ENCODE peak calls at places on chromosomes 1 and 21, in nine cellular contexts. E is DND-41, W is heart right ventricle, S is cardiac muscle cell, X is AG09309, P is astrocyte of the spinal cord, L is PC-3, B is choroid plexus epithelial cell, J is fibroblast of lung. M is an unnamed sample.

GRCh38 chr21:34276711-34277425 is 86.9 kb upstream of the KCNE2 start:
- DNase-seq in E (no peak), W (no peak), S (no peak), X (no peak), P (no peak), L (peak), B (no peak), J (no peak), M (peak)

GRCh38 chr1:16888806-16889178 is 7.0 kb upstream of the RNU1-2 start:
- DNase-seq in E (no peak), W (no peak), S (no peak), X (no peak), P (peak), L (no peak), B (peak), J (no peak), M (no peak)

GRCh38 chr1:112818990-112819689 is 104.0 kb upstream of the PPM1J start:
- DNase-seq in E (no peak), W (peak), S (no peak), X (peak), P (peak), L (peak), B (peak), J (peak), M (peak)

GRCh38 chr1:12502300-12503109 is 115.5 kb downstream of the DHRS3 start:
- DNase-seq in E (no peak), W (no peak), S (no peak), X (no peak), P (no peak), L (peak), B (no peak), J (no peak), M (no peak)

GRCh38 chr1:189658381-189658780 is 819.3 kb downstream of the BRINP3 start:
- DNase-seq in E (no peak), W (no peak), S (no peak), X (no peak), P (no peak), L (peak), B (no peak), J (no peak), M (no peak)

GRCh38 chr1:58768971-58769808 is 14.7 kb downstream of the JUN start:
- DNase-seq in E (peak), W (peak), S (peak), X (no peak), P (peak), L (peak), B (peak), J (peak), M (peak)

GRCh38 chr1:76659171-76659940 is 207.9 kb upstream of the ST6GALNAC5 start:
- DNase-seq in E (no peak), W (no peak), S (no peak), X (no peak), P (no peak), L (peak), B (peak), J (peak), M (no peak)

GRCh38 chr1:198629610-198630009 is 9.2 kb upstream of the PTPRC start:
- DNase-seq in E (no peak), W (no peak), S (no peak), X (no peak), P (no peak), L (no peak), B (no peak), J (no peak), M (no peak)

GRCh38 chr1:18234790-18235242 is 127.2 kb downstream of the IGSF21 start:
- DNase-seq in E (peak), W (peak), S (peak), X (no peak), P (no peak), L (peak), B (peak), J (peak), M (peak)

GRCh38 chr1:18229620-18230019 is 122.0 kb downstream of the IGSF21 start:
- DNase-seq in E (no peak), W (no peak), S (no peak), X (no peak), P (no peak), L (no peak), B (no peak), J (no peak), M (no peak)

GRCh38 chr1:18233176-18233864 is 125.7 kb downstream of the IGSF21 start:
- DNase-seq in E (no peak), W (no peak), S (no peak), X (no peak), P (no peak), L (no peak), B (no peak), J (no peak), M (no peak)

GRCh38 chr1:18230840-18231239 is 123.2 kb downstream of the IGSF21 start:
- DNase-seq in E (no peak), W (no peak), S (no peak), X (no peak), P (no peak), L (no peak), B (no peak), J (no peak), M (no peak)

DNA sequence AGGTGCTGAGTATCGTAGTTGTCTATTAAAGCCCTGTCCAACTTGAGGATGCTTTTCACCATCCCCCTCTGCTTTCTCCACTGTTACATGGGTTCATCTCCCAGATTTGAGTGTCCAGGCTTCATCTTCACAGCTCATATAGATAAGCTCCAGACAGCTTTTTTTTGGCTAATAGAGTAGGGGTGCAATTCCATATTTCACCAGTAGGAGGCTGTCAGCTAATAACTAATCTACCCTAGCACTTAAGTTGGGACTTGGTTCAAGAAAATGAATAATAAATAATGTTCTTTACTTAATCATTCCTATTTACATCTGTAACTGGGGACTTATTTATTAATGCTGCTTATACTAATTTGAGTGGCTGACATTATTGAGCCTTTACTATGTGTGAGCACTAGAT is 124.5 kb downstream of the IGSF21 start:
- DNase-seq in E (no peak), W (no peak), S (no peak), X (no peak), P (no peak), L (no peak), B (no peak), J (no peak), M (no peak)
- TF ChIP-seq CTCF in E (peak), W (peak), S (peak), X (peak), P (peak), L (peak), B (no peak), J (peak), M (peak)

DNA sequence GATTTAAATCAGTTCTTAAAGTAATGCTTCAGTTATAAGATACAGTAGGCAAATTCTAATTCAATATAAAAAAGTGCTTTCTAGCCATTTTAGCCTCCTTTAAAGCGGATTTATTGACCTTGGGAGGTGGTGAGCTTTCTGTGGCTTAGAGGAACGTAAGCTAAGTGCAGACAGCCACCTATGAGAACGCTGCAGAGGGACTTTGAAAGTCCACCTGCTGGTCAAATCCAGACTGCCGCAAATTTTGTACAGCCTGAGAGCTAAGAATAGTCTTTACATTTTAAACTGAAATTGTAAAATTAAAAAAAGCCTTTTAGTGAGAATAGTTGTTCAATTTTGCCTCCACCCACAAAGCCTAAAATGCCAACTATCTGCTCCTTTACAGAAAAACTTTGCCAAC is 67.0 kb upstream of the SSX2IP start:
- DNase-seq in E (no peak), W (no peak), S (no peak), X (no peak), P (no peak), L (peak), B (no peak), J (no peak), M (no peak)
- TF ChIP-seq CTCF in E (no peak), W (no peak), S (peak), X (no peak), P (peak), L (peak), B (peak), J (peak), M (peak)

GRCh38 chr1:24992124-24992760 is 62.2 kb upstream of the RUNX3 start:
- DNase-seq in E (no peak), W (no peak), S (no peak), X (no peak), P (no peak), L (no peak), B (no peak), J (no peak), M (no peak)

GRCh38 chr1:24990796-24991195 is 60.7 kb upstream of the RUNX3 start:
- DNase-seq in E (peak), W (no peak), S (no peak), X (no peak), P (no peak), L (no peak), B (no peak), J (no peak), M (no peak)

GRCh38 chr1:24992761-24993211 is 62.7 kb upstream of the RUNX3 start:
- DNase-seq in E (no peak), W (no peak), S (no peak), X (no peak), P (no peak), L (no peak), B (no peak), J (no peak), M (no peak)

GRCh38 chr1:24990136-24990535 is 60.1 kb upstream of the RUNX3 start:
- DNase-seq in E (no peak), W (no peak), S (no peak), X (no peak), P (no peak), L (no peak), B (no peak), J (no peak), M (no peak)

GRCh38 chr1:24991242-24992037 is 61.4 kb upstream of the RUNX3 start:
- DNase-seq in E (no peak), W (no peak), S (no peak), X (no peak), P (no peak), L (no peak), B (no peak), J (no peak), M (no peak)
- TF ChIP-seq CTCF in E (peak), W (no peak), S (no peak), X (no peak), P (no peak), L (peak), B (no peak), J (no peak), M (no peak)

DNA sequence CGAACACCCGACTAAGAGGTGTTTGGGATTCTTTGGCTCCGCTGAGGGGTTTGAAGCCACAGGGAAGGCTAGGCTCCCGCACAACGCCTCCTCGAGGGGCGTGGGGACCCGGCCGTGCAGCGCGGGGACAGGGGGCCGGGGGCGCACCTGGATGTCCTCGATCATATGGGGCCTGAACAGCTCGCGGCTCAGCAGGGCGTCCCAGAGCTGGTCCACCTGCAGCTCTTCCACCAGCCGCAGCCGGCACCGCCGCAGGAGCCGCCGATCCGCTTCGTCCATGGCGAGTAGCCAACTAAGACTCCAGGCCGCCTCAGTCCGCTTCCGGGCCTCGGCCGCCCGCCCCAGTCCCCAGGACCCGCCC is at the start of gene CASP9:
- DNase-seq in E (no peak), W (no peak), S (no peak), X (no peak), P (no peak), L (no peak), B (no peak), J (no peak), M (no peak)
- TF ChIP-seq CTCF in E (no peak), W (no peak), S (no peak), X (no peak), P (no peak), L (no peak), B (no peak), J (no peak), M (no peak)

GRCh38 chr1:29698626-29699025 is 462.3 kb downstream of the PTPRU start:
- DNase-seq in E (no peak), W (no peak), S (no peak), X (no peak), P (no peak), L (no peak), B (no peak), J (no peak), M (no peak)

GRCh38 chr1:29697391-29697780 is 461.1 kb downstream of the PTPRU start:
- DNase-seq in E (no peak), W (no peak), S (no peak), X (no peak), P (no peak), L (no peak), B (no peak), J (no peak), M (no peak)

GRCh38 chr1:29696656-29697390 is 460.5 kb downstream of the PTPRU start:
- DNase-seq in E (no peak), W (no peak), S (no peak), X (no peak), P (no peak), L (no peak), B (no peak), J (no peak), M (no peak)

GRCh38 chr1:29695809-29696208 is 459.5 kb downstream of the PTPRU start:
- DNase-seq in E (no peak), W (no peak), S (no peak), X (no peak), P (no peak), L (no peak), B (no peak), J (no peak), M (no peak)

DNA sequence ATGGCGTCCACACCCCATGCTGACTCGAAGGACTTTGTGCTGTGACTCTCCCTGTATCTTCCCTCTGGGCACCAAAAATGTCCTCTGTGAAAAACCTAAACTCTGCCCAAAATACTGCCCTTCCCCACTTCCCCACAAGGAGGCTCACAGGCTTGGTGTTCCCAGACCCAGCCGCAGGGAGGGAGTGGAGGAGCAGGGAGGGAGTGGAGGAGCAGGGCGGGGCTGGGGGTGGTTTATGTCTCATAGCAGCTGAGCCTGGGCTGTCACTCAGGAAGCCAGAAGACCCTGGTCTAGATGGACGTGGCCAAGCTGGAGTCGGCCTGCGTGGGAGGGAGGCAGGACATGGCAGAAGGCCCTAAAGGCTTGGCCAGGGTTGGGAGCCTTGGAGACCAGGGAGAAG is 461.7 kb downstream of the PTPRU start:
- DNase-seq in E (peak), W (no peak), S (peak), X (no peak), P (peak), L (peak), B (peak), J (peak), M (peak)
- TF ChIP-seq CTCF in E (peak), W (no peak), S (peak), X (peak), P (peak), L (peak), B (peak), J (peak), M (peak)

GRCh38 chr1:10338047-10338446 is 60.8 kb upstream of the PGD start:
- DNase-seq in E (peak), W (peak), S (peak), X (peak), P (peak), L (peak), B (peak), J (peak), M (peak)
- TF ChIP-seq CTCF in E (peak), W (peak), S (peak), X (peak), P (peak), L (peak), B (peak), J (peak), M (peak)

M was measured in HFFc6.